ENCODE peak calls at places on chromosomes 2 and 18, in seven cellular contexts. C, G, A, K, P, S and I are unnamed samples.

GRCh38 chr2:23569761-23570383 is 184.9 kb downstream of the KLHL29 start:
- DNase-seq in G (no peak), A (no peak), P (no peak), K (no peak), S (no peak), C (no peak), I (no peak)

GRCh38 chr2:15313657-15314056 is 247.5 kb downstream of the NBAS start:
- DNase-seq in G (no peak), P (no peak), S (no peak), A (peak; percentile 18), C (no peak), K (no peak), I (peak; percentile 54)

GRCh38 chr2:189002079-189002478 is 27.9 kb downstream of the COL3A1 start:
- DNase-seq in S (no peak), P (no peak), A (no peak), K (no peak), G (no peak), C (no peak), I (peak; percentile 75)

GRCh38 chr2:161796192-161796591 is 172.0 kb downstream of the SLC4A10 start:
- DNase-seq in K (no peak), P (peak; percentile 49), A (no peak), C (peak; percentile 31), S (peak; percentile 47), G (peak; percentile 59), I (peak; percentile 73)

GRCh38 chr2:12352891-12353290 is 363.8 kb upstream of the TRIB2 start:
- DNase-seq in K (peak; percentile 41), C (peak; percentile 13), A (no peak), G (no peak), S (no peak), P (no peak), I (no peak)

GRCh38 chr2:46164581-46165301 is 132.5 kb upstream of the EPAS1 start:
- DNase-seq in S (peak; percentile 60), K (peak; percentile 29), C (peak; percentile 74), A (peak; percentile 86), P (peak; percentile 60), G (peak; percentile 93), I (peak; percentile 83)

GRCh38 chr2:27051902-27052645 is 606 bp downstream of the AGBL5 start:
- DNase-seq in K (peak; percentile 44), P (peak; percentile 40), C (peak; percentile 38), G (no peak), S (peak; percentile 58), A (no peak), I (no peak)

GRCh38 chr2:143632751-143633374 is 503.6 kb downstream of the ARHGAP15 start:
- DNase-seq in G (no peak), P (no peak), S (no peak), K (no peak), C (no peak), A (no peak), I (no peak)

GRCh38 chr2:71945133-71945959 is 202.3 kb downstream of the CYP26B1 start:
- DNase-seq in A (no peak), C (no peak), K (no peak), G (no peak), S (no peak), P (no peak), I (no peak)

GRCh38 chr2:68024450-68024849 is 38.4 kb downstream of the C1D start:
- DNase-seq in G (no peak), K (no peak), C (no peak), A (no peak), P (no peak), S (no peak), I (no peak)

DNA sequence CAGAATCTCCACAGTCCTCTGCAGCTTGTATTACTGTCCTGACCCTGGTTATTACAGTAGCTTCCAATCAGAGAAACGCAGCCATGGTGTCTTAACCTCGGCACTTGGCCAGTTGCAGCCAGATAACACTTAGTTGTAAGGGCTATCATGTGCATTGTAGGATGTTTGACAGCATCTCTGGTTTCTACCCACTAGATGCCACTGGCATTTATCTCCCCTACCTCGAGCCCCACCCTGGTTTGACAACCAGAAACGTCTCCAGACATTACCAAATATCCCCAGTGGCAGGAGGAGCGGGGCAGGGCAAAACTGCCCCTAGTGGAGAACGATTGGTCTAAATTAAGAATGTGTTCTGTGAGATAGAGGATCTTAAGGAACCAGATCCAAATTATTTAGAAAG is 13.1 kb downstream of the DSG2 start:
- DNase-seq in G (no peak), A (no peak), K (no peak), S (no peak), P (no peak), C (no peak), I (no peak)
- TF ChIP-seq CTCF in G (no peak), A (no peak), K (no peak), S (no peak), P (no peak), C (no peak), I (peak; percentile 14)

GRCh38 chr18:12886498-12887126 is 2.6 kb upstream of the PTPN2 start:
- DNase-seq in A (no peak), S (no peak), P (no peak), G (no peak), K (no peak), C (no peak), I (peak; percentile 41)

GRCh38 chr18:12884521-12885323 is 685 bp upstream of the PTPN2 start:
- DNase-seq in S (no peak), A (no peak), C (no peak), K (no peak), P (no peak), G (no peak), I (no peak)

GRCh38 chr18:12883684-12884520 is at the start of gene PTPN2:
- DNase-seq in A (peak; percentile 90), C (peak; percentile 97), K (peak; percentile 92), S (peak; percentile 96), G (peak; percentile 94), P (peak; percentile 91), I (peak; percentile 94)

GRCh38 chr18:12883003-12883683 is 894 bp downstream of the PTPN2 start:
- DNase-seq in C (peak; percentile 69), K (no peak), A (no peak), S (no peak), P (no peak), G (no peak), I (no peak)

GRCh38 chr18:12885500-12885899 is 1.5 kb upstream of the PTPN2 start:
- DNase-seq in K (no peak), S (no peak), P (no peak), C (no peak), G (no peak), A (no peak), I (no peak)
- H3K4me3 ChIP-seq in K (peak overlapping the region; percentile 86), S (no peak overlapping the region), P (no peak overlapping the region), C (no peak overlapping the region), G (no peak overlapping the region), A (no peak overlapping the region), I (no peak overlapping the region)

DNA sequence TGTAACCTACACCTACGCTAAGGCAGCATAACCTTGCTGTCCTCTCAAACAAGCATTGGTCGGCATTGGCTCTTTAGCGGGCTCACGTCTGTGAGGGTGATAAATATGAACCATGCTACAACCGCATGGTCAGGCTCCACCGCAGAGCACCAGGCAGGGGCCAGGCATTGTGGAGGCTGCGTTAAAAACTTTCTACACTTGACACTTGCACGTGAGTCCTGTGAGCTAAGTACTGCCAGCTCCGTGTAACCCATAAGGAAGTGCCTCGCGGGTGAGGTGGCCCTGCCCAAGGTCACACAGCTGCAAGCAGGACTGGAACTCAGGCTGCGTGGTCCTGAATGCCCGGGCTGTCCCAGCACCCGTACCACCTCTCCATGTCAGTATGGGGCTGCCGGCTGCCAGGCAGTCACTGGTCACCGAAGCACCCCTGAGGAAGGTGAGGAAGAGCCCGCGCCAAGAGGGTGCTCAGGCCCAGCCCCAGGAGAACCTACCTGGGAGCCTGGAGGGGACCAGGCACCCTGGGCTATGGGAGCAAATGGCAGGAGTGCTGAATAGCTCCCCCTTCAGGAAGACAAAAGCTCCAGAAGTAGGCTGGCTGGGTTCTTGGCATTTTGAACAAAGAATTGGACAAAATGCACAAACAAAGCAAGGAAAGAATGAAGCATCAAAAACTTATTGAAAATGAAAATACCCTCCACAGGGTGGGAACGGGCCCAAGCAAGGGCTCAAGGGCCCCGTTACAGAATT is 271.1 kb upstream of the RAB6C start:
- DNase-seq in G (no peak), P (no peak), A (no peak), K (no peak), C (no peak), S (no peak), I (no peak)
- TF ChIP-seq CTCF in G (no peak), P (no peak), A (no peak), K (no peak), C (no peak), S (no peak), I (no peak)

GRCh38 chr2:3396920-3397559 is 17.5 kb downstream of the TRAPPC12 start:
- DNase-seq in K (no peak), G (no peak), A (no peak), S (no peak), C (no peak), P (no peak), I (no peak)
- H3K4me3 ChIP-seq in K (no peak overlapping the region), G (no peak overlapping the region), A (no peak overlapping the region), S (no peak overlapping the region), C (no peak overlapping the region), P (no peak overlapping the region), I (no peak overlapping the region)